ENCODE peak calls at places on chromosomes 7 and 10, in ten cellular contexts. P is coronary artery; G is effector memory CD4-positive, alpha-beta T cell; M is CD8-positive, alpha-beta T cell; T is OCI-LY7; O is hepatocyte; H is pancreas; C is cardiac muscle cell; E is brain microvascular endothelial cell; Q is A549. N is an unnamed sample.

GRCh38 chr7:34523233-34523918 is 134.6 kb upstream of the NPSR1 start:
- DNase-seq in P (no peak), G (no peak), M (no peak), T (no peak), O (no peak), H (no peak), C (no peak), E (peak), Q (no peak), N (no peak)

GRCh38 chr7:18515067-18515466 is 19.5 kb downstream of the HDAC9 start:
- DNase-seq in P (no peak), G (no peak), M (no peak), T (no peak), O (no peak), H (no peak), C (no peak), E (no peak), Q (no peak), N (no peak)

GRCh38 chr10:11178606-11179221 is 161.0 kb downstream of the CELF2 start:
- DNase-seq in P (no peak), G (peak), M (peak), T (peak), O (peak), H (no peak), C (peak), E (peak), Q (no peak), N (peak)

GRCh38 chr10:102409604-102410426 is 8.8 kb downstream of the PSD start:
- DNase-seq in P (no peak), G (no peak), M (no peak), T (no peak), O (no peak), H (no peak), C (peak), E (no peak), Q (no peak), N (no peak)

GRCh38 chr7:128843938-128844621 is 13.9 kb downstream of the FLNC start:
- DNase-seq in P (no peak), G (no peak), M (no peak), T (no peak), O (no peak), H (peak), C (no peak), E (no peak), Q (no peak), N (no peak)

GRCh38 chr7:80240265-80241025 is 105.8 kb downstream of the GNAI1 start:
- DNase-seq in P (no peak), G (no peak), M (no peak), T (no peak), O (no peak), H (no peak), C (no peak), E (no peak), Q (no peak), N (no peak)

GRCh38 chr10:113347508-113347907 is 205.3 kb upstream of the HABP2 start:
- DNase-seq in P (no peak), G (no peak), M (no peak), T (no peak), O (no peak), H (peak), C (no peak), E (no peak), Q (no peak), N (peak)

GRCh38 chr10:80540136-80540535 is 2.4 kb downstream of the SH2D4B start:
- DNase-seq in P (no peak), G (no peak), M (no peak), T (no peak), O (no peak), H (no peak), C (no peak), E (no peak), Q (no peak), N (no peak)

GRCh38 chr7:786472-787255 is 45.6 kb upstream of the SUN1 start:
- DNase-seq in P (no peak), G (peak), M (peak), T (peak), O (peak), H (peak), C (peak), E (peak), Q (peak), N (peak)

GRCh38 chr10:33333260-33334169 is 952 bp downstream of the NRP1 start:
- DNase-seq in P (no peak), G (peak), M (no peak), T (no peak), O (no peak), H (no peak), C (no peak), E (peak), Q (peak), N (no peak)

GRCh38 chr10:15486404-15486803 is 115.3 kb upstream of the FAM171A1 start:
- DNase-seq in P (no peak), G (no peak), M (no peak), T (no peak), O (no peak), H (no peak), C (peak), E (peak), Q (no peak), N (no peak)

GRCh38 chr10:68566955-68567354 is 6.8 kb downstream of the TET1 start:
- DNase-seq in P (no peak), G (no peak), M (no peak), T (no peak), O (no peak), H (no peak), C (no peak), E (no peak), Q (no peak), N (no peak)

GRCh38 chr10:26430641-26431163 is 7.4 kb upstream of the APBB1IP start:
- DNase-seq in P (no peak), G (no peak), M (no peak), T (peak), O (no peak), H (no peak), C (no peak), E (no peak), Q (no peak), N (no peak)

GRCh38 chr7:727104-727805 is at the start of gene PRKAR1B:
- DNase-seq in P (no peak), G (no peak), M (peak), T (peak), O (peak), H (peak), C (no peak), E (no peak), Q (peak), N (no peak)

GRCh38 chr10:49322371-49323170 is 23.6 kb downstream of the C10orf71 start:
- DNase-seq in P (no peak), G (no peak), M (no peak), T (no peak), O (no peak), H (no peak), C (no peak), E (no peak), Q (no peak), N (peak)

GRCh38 chr7:47294569-47295222 is 287.2 kb downstream of the TNS3 start:
- DNase-seq in P (no peak), G (no peak), M (no peak), T (no peak), O (no peak), H (no peak), C (no peak), E (no peak), Q (no peak), N (no peak)

GRCh38 chr10:120926611-120927010 is 75.4 kb downstream of the WDR11 start:
- DNase-seq in P (no peak), G (no peak), M (no peak), T (no peak), O (no peak), H (no peak), C (no peak), E (no peak), Q (no peak), N (no peak)

GRCh38 chr10:43673471-43673870 is 24.8 kb upstream of the ZNF32 start:
- DNase-seq in P (no peak), G (no peak), M (no peak), T (no peak), O (no peak), H (no peak), C (no peak), E (no peak), Q (no peak), N (no peak)

GRCh38 chr7:123797673-123798526 is 47.1 kb upstream of the HYAL4 start:
- DNase-seq in P (no peak), G (no peak), M (no peak), T (peak), O (peak), H (no peak), C (peak), E (peak), Q (peak), N (no peak)

GRCh38 chr7:72430531-72430930 is 18.4 kb upstream of the CALN1 start:
- DNase-seq in P (no peak), G (no peak), M (no peak), T (no peak), O (no peak), H (no peak), C (no peak), E (no peak), Q (no peak), N (no peak)

GRCh38 chr10:123398180-123398591 is 244.0 kb downstream of the BUB3 start:
- DNase-seq in P (no peak), G (no peak), M (no peak), T (peak), O (no peak), H (no peak), C (no peak), E (no peak), Q (no peak), N (no peak)

GRCh38 chr10:34528320-34528719 is 286.8 kb downstream of the PARD3 start:
- DNase-seq in P (no peak), G (no peak), M (no peak), T (no peak), O (peak), H (no peak), C (no peak), E (peak), Q (peak), N (no peak)

GRCh38 chr10:35781643-35782035 is 139.5 kb upstream of the FZD8 start:
- DNase-seq in P (no peak), G (no peak), M (no peak), T (peak), O (peak), H (no peak), C (no peak), E (no peak), Q (no peak), N (no peak)

GRCh38 chr10:49387029-49387428 is 8.9 kb downstream of the DRGX start:
- DNase-seq in P (peak), G (no peak), M (no peak), T (no peak), O (no peak), H (no peak), C (no peak), E (peak), Q (no peak), N (no peak)

GRCh38 chr7:49852619-49853462 is 79.4 kb downstream of the VWC2 start:
- DNase-seq in P (no peak), G (no peak), M (no peak), T (peak), O (peak), H (no peak), C (peak), E (peak), Q (peak), N (no peak)

GRCh38 chr7:56105508-56105907 is 768 bp downstream of the CHCHD2 start:
- DNase-seq in P (no peak), G (peak), M (no peak), T (peak), O (no peak), H (no peak), C (no peak), E (peak), Q (no peak), N (no peak)

GRCh38 chr7:134210227-134210626 is 83.1 kb downstream of the LRGUK start:
- DNase-seq in P (no peak), G (no peak), M (no peak), T (no peak), O (no peak), H (no peak), C (no peak), E (no peak), Q (no peak), N (no peak)

GRCh38 chr10:3791974-3792633 is 7.1 kb upstream of the KLF6 start:
- DNase-seq in P (peak), G (no peak), M (no peak), T (no peak), O (no peak), H (no peak), C (no peak), E (no peak), Q (no peak), N (no peak)

GRCh38 chr7:108102913-108103312 is 27.2 kb downstream of the LAMB4 start:
- DNase-seq in P (no peak), G (no peak), M (no peak), T (no peak), O (no peak), H (no peak), C (no peak), E (no peak), Q (no peak), N (no peak)

GRCh38 chr10:126058104-126058503 is 161.7 kb downstream of the FANK1 start:
- DNase-seq in P (no peak), G (no peak), M (no peak), T (no peak), O (no peak), H (no peak), C (no peak), E (no peak), Q (no peak), N (no peak)

GRCh38 chr7:4792537-4793126 is 17.2 kb downstream of the AP5Z1 start:
- DNase-seq in P (no peak), G (no peak), M (no peak), T (no peak), O (no peak), H (no peak), C (peak), E (no peak), Q (no peak), N (no peak)

GRCh38 chr10:35913628-35914027 is 271.5 kb upstream of the FZD8 start:
- DNase-seq in P (no peak), G (no peak), M (no peak), T (no peak), O (no peak), H (no peak), C (no peak), E (no peak), Q (no peak), N (no peak)

GRCh38 chr7:81064446-81064845 is 145.6 kb upstream of the SEMA3C start:
- DNase-seq in P (no peak), G (no peak), M (no peak), T (no peak), O (peak), H (no peak), C (peak), E (no peak), Q (no peak), N (no peak)

GRCh38 chr10:48209246-48209645 is 65.2 kb downstream of the FRMPD2 start:
- DNase-seq in P (no peak), G (no peak), M (no peak), T (no peak), O (no peak), H (no peak), C (no peak), E (peak), Q (no peak), N (no peak)

GRCh38 chr10:1605999-1606940 is 131.1 kb downstream of the ADARB2 start:
- DNase-seq in P (no peak), G (no peak), M (no peak), T (no peak), O (no peak), H (no peak), C (no peak), E (no peak), Q (no peak), N (no peak)

GRCh38 chr10:64041989-64042490 is 520.8 kb downstream of the REEP3 start:
- DNase-seq in P (no peak), G (no peak), M (no peak), T (no peak), O (no peak), H (peak), C (no peak), E (no peak), Q (no peak), N (no peak)

GRCh38 chr10:119650062-119650461 is 1.1 kb upstream of the BAG3 start:
- DNase-seq in P (no peak), G (no peak), M (no peak), T (no peak), O (no peak), H (no peak), C (no peak), E (no peak), Q (no peak), N (no peak)
- H3K4me3 ChIP-seq in P (no peak), G (no peak), M (no peak), T (peak), O (no peak), H (no peak), C (peak), E (no peak), Q (no peak), N (no peak)

DNA sequence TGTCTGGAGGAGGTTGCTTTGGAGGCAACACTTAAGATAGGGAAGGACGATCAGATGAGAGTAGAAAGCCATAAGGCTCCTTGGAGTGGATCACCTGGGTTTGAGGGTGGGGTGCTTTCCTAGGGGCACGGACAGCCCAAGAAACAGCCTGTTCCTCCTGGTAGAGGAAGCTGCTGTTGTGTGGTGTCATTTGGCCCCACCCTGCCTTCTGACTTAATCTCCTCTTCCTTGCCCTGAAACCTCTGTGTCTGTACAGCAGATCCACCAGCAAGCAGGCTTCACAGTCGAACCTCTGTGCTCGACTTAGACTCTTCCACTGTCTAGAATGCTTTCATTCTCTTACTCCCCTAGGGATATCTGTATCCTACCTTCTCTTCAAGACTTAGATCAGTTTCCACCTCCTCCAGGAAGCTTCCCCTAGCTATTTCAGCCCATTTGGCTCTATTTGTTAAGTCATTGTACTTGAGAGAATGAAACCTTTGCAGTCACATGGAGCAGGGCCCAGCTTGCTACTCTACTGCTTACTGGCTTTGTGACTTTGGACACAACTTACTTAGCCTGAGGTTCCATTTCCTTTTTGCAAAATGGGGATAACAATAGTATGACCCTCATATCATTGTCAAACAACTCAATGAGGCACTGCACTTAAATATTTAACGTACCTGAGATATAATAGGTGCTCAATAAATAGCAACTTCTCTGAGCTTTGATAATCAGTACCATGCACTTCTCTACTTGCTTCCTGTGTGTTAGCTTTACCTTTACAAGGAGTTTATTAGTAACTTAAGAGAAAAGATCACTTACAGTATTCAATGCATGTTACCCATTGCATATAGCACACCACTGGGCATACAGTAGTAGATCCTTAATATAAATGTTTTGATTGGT is 5.0 kb downstream of the MXI1 start:
- DNase-seq in P (no peak), G (peak), M (peak), T (peak), O (peak), H (no peak), C (no peak), E (no peak), Q (no peak), N (peak)
- H3K4me3 ChIP-seq in P (peak), G (peak), M (peak), T (peak), O (no peak), H (no peak), C (no peak), E (no peak), Q (no peak), N (no peak)

GRCh38 chr10:88949051-88949450 is 3.5 kb downstream of the ACTA2 start:
- DNase-seq in P (no peak), G (no peak), M (no peak), T (no peak), O (no peak), H (no peak), C (no peak), E (no peak), Q (no peak), N (no peak)
- H3K4me3 ChIP-seq in P (peak), G (no peak), M (no peak), T (no peak), O (no peak), H (no peak), C (no peak), E (no peak), Q (no peak), N (peak)

GRCh38 chr10:22343761-22344160 is 1.5 kb upstream of the SPAG6 start:
- DNase-seq in P (no peak), G (no peak), M (no peak), T (no peak), O (no peak), H (no peak), C (no peak), E (no peak), Q (no peak), N (no peak)
- H3K4me3 ChIP-seq in P (no peak), G (no peak), M (no peak), T (no peak), O (no peak), H (no peak), C (no peak), E (no peak), Q (no peak), N (no peak)

GRCh38 chr7:53428045-53428444 is 392.6 kb downstream of the POM121L12 start:
- DNase-seq in P (no peak), G (no peak), M (no peak), T (no peak), O (no peak), H (no peak), C (no peak), E (no peak), Q (no peak), N (no peak)

GRCh38 chr7:53422291-53422690 is 386.9 kb downstream of the POM121L12 start:
- DNase-seq in P (no peak), G (no peak), M (no peak), T (no peak), O (no peak), H (no peak), C (no peak), E (no peak), Q (no peak), N (no peak)

GRCh38 chr7:53420550-53420949 is 385.1 kb downstream of the POM121L12 start:
- DNase-seq in P (no peak), G (no peak), M (no peak), T (no peak), O (no peak), H (no peak), C (no peak), E (no peak), Q (no peak), N (no peak)

GRCh38 chr7:53431901-53432300 is 396.5 kb downstream of the POM121L12 start:
- DNase-seq in P (no peak), G (no peak), M (no peak), T (no peak), O (no peak), H (no peak), C (no peak), E (no peak), Q (no peak), N (no peak)

DNA sequence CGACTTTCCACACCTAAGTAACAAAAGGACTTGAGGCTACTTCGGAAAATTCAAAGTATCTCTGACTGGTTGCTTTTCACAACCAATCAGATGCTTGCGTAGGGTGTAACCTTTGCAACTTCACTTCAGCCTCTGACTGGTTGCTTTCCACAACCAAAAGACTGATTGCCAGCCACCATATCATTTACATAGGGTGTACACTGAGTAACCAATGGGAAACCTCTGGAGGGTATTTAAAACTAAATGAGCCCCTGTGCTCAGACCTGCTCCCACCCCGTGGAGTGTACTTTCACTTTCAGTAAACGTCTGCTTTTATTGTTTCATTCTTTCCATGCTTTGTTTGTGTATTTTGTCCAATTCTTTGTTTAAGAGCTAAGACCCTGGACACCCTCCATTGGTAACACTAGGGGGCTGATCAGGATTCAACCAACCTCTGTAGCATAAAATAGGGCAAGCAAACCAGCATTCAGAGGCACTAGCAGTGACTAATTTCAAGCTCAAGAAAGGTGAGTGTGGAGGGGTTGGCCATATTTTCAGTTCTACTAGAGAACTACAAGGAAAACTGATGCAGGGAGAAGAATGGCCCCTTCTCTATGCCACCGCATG is 390.8 kb downstream of the POM121L12 start:
- DNase-seq in P (no peak), G (no peak), M (no peak), T (no peak), O (no peak), H (no peak), C (no peak), E (no peak), Q (no peak), N (no peak)
- H3K4me3 ChIP-seq in P (no peak), G (no peak), M (no peak), T (no peak), O (no peak), H (no peak), C (no peak), E (no peak), Q (no peak), N (no peak)

GRCh38 chr10:103661198-103661950 is 167.9 kb downstream of the NEURL1 start:
- DNase-seq in P (peak), G (peak), M (no peak), T (no peak), O (peak), H (peak), C (peak), E (peak), Q (no peak), N (peak)
- H3K4me3 ChIP-seq in P (peak), G (peak), M (peak), T (no peak), O (peak), H (peak), C (no peak), E (peak), Q (no peak), N (peak)

GRCh38 chr7:106071999-106072714 is 40.0 kb downstream of the SYPL1 start:
- DNase-seq in P (no peak), G (no peak), M (no peak), T (no peak), O (peak), H (peak), C (peak), E (no peak), Q (no peak), N (peak)
- H3K4me3 ChIP-seq in P (no peak), G (peak), M (no peak), T (peak), O (no peak), H (no peak), C (no peak), E (no peak), Q (no peak), N (no peak)